ENCODE peak calls at places on chromosome 15, in seven cellular contexts. E is DMS 273 treated with DMSO at 0.1 percent for 48 hours, X is hippocampal formation, G is neural crest cell, S is T-helper 1 cell, N is BE2C, D is heart left ventricle. K is an unnamed sample.

GRCh38 chr15:78444255-78444654 is 6.2 kb downstream of the IREB2 start:
- DNase-seq in E (no peak), X (no peak), G (no peak), S (no peak), N (no peak), D (no peak), K (no peak)

GRCh38 chr15:74394090-74394846 is 26.8 kb upstream of the CYP11A1 start:
- DNase-seq in E (no peak), X (no peak), G (no peak), S (no peak), N (no peak), D (no peak), K (no peak)

GRCh38 chr15:90024406-90024805 is 23.3 kb downstream of the ZNF710 start:
- DNase-seq in E (no peak), X (no peak), G (no peak), S (no peak), N (no peak), D (peak), K (no peak)

GRCh38 chr15:77027697-77028450 is 32.9 kb downstream of the PSTPIP1 start:
- DNase-seq in E (no peak), X (no peak), G (no peak), S (peak), N (peak), D (peak), K (no peak)

GRCh38 chr15:88630141-88630721 is 8.6 kb upstream of the ISG20 start:
- DNase-seq in E (no peak), X (no peak), G (no peak), S (no peak), N (no peak), D (no peak), K (no peak)

GRCh38 chr15:69388259-69388658 is 25.9 kb upstream of the KIF23 start:
- DNase-seq in E (no peak), X (no peak), G (no peak), S (no peak), N (no peak), D (peak), K (no peak)

GRCh38 chr15:94840794-94841587 is 609.6 kb downstream of the MCTP2 start:
- DNase-seq in E (no peak), X (no peak), G (no peak), S (no peak), N (no peak), D (no peak), K (no peak)

GRCh38 chr15:101710806-101711205 is 13.5 kb downstream of the TARS3 start:
- DNase-seq in E (no peak), X (no peak), G (no peak), S (no peak), N (no peak), D (no peak), K (no peak)

GRCh38 chr15:63818191-63818590 is 15.6 kb downstream of the HERC1 start:
- DNase-seq in E (peak), X (peak), G (no peak), S (no peak), N (no peak), D (no peak), K (peak)

GRCh38 chr15:78906310-78906608 is 33.6 kb downstream of the MORF4L1 start:
- DNase-seq in E (no peak), X (no peak), G (no peak), S (no peak), N (no peak), D (no peak), K (no peak)

GRCh38 chr15:66251790-66252355 is 1.7 kb downstream of the MEGF11 start:
- DNase-seq in E (no peak), X (no peak), G (peak), S (no peak), N (peak), D (no peak), K (no peak)

GRCh38 chr15:73403171-73403570 is 34.4 kb upstream of the HCN4 start:
- DNase-seq in E (no peak), X (no peak), G (no peak), S (no peak), N (no peak), D (no peak), K (no peak)

GRCh38 chr15:64152507-64153387 is 1.2 kb downstream of the SNX22 start:
- DNase-seq in E (no peak), X (no peak), G (no peak), S (no peak), N (peak), D (no peak), K (no peak)

GRCh38 chr15:43091859-43092258 is 14.0 kb downstream of the UBR1 start:
- DNase-seq in E (no peak), X (no peak), G (no peak), S (no peak), N (no peak), D (no peak), K (no peak)

GRCh38 chr15:73344051-73344450 is 24.7 kb downstream of the HCN4 start:
- DNase-seq in E (no peak), X (no peak), G (no peak), S (no peak), N (no peak), D (no peak), K (no peak)

GRCh38 chr15:91108421-91108820 is 8.4 kb downstream of the SV2B start:
- DNase-seq in E (no peak), X (no peak), G (no peak), S (no peak), N (no peak), D (no peak), K (no peak)

GRCh38 chr15:76058714-76059319 is 968 bp upstream of the TMEM266 start:
- DNase-seq in E (no peak), X (peak), G (peak), S (no peak), N (peak), D (no peak), K (no peak)

GRCh38 chr15:63387741-63388468 is 6.3 kb upstream of the CA12 start:
- DNase-seq in E (no peak), X (no peak), G (no peak), S (no peak), N (no peak), D (no peak), K (no peak)

GRCh38 chr15:51382787-51383186 is 41.3 kb downstream of the GLDN start:
- DNase-seq in E (no peak), X (peak), G (peak), S (no peak), N (peak), D (no peak), K (peak)

GRCh38 chr15:93974804-93975481 is 256.4 kb upstream of the MCTP2 start:
- DNase-seq in E (no peak), X (peak), G (peak), S (no peak), N (peak), D (no peak), K (no peak)

GRCh38 chr15:101549647-101550046 is 60.1 kb upstream of the PCSK6 start:
- DNase-seq in E (no peak), X (no peak), G (no peak), S (no peak), N (no peak), D (no peak), K (no peak)

GRCh38 chr15:75358771-75359536 is 9.5 kb downstream of the MAN2C1 start:
- DNase-seq in E (no peak), X (no peak), G (no peak), S (no peak), N (no peak), D (no peak), K (no peak)

GRCh38 chr15:100383302-100384107 is 41.7 kb upstream of the ADAMTS17 start:
- DNase-seq in E (peak), X (peak), G (no peak), S (no peak), N (peak), D (no peak), K (peak)

GRCh38 chr15:56192659-56193442 is 50.8 kb downstream of the RFX7 start:
- DNase-seq in E (no peak), X (no peak), G (no peak), S (no peak), N (no peak), D (no peak), K (no peak)

GRCh38 chr15:50854594-50855490 is 53.6 kb upstream of the AP4E1 start:
- DNase-seq in E (no peak), X (no peak), G (no peak), S (no peak), N (no peak), D (no peak), K (no peak)

GRCh38 chr15:35757323-35757722 is 211.4 kb upstream of the DPH6 start:
- DNase-seq in E (no peak), X (no peak), G (no peak), S (no peak), N (no peak), D (no peak), K (no peak)

GRCh38 chr15:77107531-77108355 is 36.8 kb upstream of the TSPAN3 start:
- DNase-seq in E (no peak), X (no peak), G (peak), S (no peak), N (peak), D (no peak), K (no peak)

GRCh38 chr15:89003865-89004725 is 84.2 kb upstream of the ABHD2 start:
- DNase-seq in E (no peak), X (no peak), G (peak), S (no peak), N (peak), D (no peak), K (no peak)

GRCh38 chr15:62324382-62324781 is 159.3 kb upstream of the C2CD4B start:
- DNase-seq in E (no peak), X (no peak), G (no peak), S (no peak), N (no peak), D (no peak), K (no peak)

GRCh38 chr15:67303490-67304363 is 49.1 kb downstream of the IQCH start:
- DNase-seq in E (no peak), X (peak), G (no peak), S (no peak), N (no peak), D (no peak), K (no peak)

GRCh38 chr15:69553686-69554085 is 101.1 kb downstream of the RPLP1 start:
- DNase-seq in E (no peak), X (no peak), G (no peak), S (no peak), N (no peak), D (no peak), K (no peak)

GRCh38 chr15:96585634-96586386 is 255.3 kb downstream of the NR2F2 start:
- DNase-seq in E (no peak), X (no peak), G (no peak), S (no peak), N (no peak), D (no peak), K (no peak)

GRCh38 chr15:78343431-78343830 is 3.3 kb downstream of the CRABP1 start:
- DNase-seq in E (no peak), X (no peak), G (no peak), S (no peak), N (no peak), D (no peak), K (no peak)

GRCh38 chr15:66745530-66746230 is 43.6 kb downstream of the SMAD6 start:
- DNase-seq in E (no peak), X (no peak), G (no peak), S (no peak), N (no peak), D (no peak), K (no peak)

GRCh38 chr15:51162865-51163762 is 68.4 kb upstream of the TNFAIP8L3 start:
- DNase-seq in E (peak), X (peak), G (peak), S (no peak), N (peak), D (no peak), K (peak)

GRCh38 chr15:31245756-31246155 is 80.9 kb upstream of the KLF13 start:
- DNase-seq in E (no peak), X (no peak), G (no peak), S (no peak), N (no peak), D (no peak), K (peak)

GRCh38 chr15:80710635-80711553 is 15.8 kb downstream of the ABHD17C start:
- DNase-seq in E (no peak), X (no peak), G (no peak), S (no peak), N (no peak), D (no peak), K (no peak)

GRCh38 chr15:63373866-63374548 is 7.6 kb downstream of the CA12 start:
- DNase-seq in E (no peak), X (no peak), G (no peak), S (no peak), N (no peak), D (no peak), K (no peak)

GRCh38 chr15:89514186-89514585 is 17.8 kb upstream of the RHCG start:
- DNase-seq in E (no peak), X (no peak), G (no peak), S (no peak), N (no peak), D (no peak), K (no peak)

GRCh38 chr15:68672781-68673205 is 94.0 kb downstream of the CORO2B start:
- DNase-seq in E (no peak), X (no peak), G (no peak), S (no peak), N (peak), D (no peak), K (peak)

K was measured in NCI-H446.